ENCODE peak calls at places on chromosomes 13 and 19, in seven cellular contexts. One of them, this sample, is unnamed.

GRCh38 chr13:75299206-75299605 is 182.8 kb downstream of the TBC1D4 start:
- DNase-seq in astrocyte: no peak
- DNase-seq in AG04449: no peak
- DNase-seq in endodermal cell: peak
- DNase-seq in astrocyte of the spinal cord: no peak
- DNase-seq in endothelial cell: no peak
- DNase-seq in AG09309: no peak
- DNase-seq in this sample: no peak

GRCh38 chr13:81929988-81930387 is 1589.1 kb upstream of the SPRY2 start:
- DNase-seq in astrocyte: no peak
- DNase-seq in AG04449: no peak
- DNase-seq in endodermal cell: peak
- DNase-seq in astrocyte of the spinal cord: peak
- DNase-seq in endothelial cell: no peak
- DNase-seq in AG09309: no peak
- DNase-seq in this sample: no peak

GRCh38 chr13:45269204-45269603 is 68.4 kb upstream of the KCTD4 start:
- DNase-seq in astrocyte: peak
- DNase-seq in AG04449: no peak
- DNase-seq in endodermal cell: no peak
- DNase-seq in astrocyte of the spinal cord: peak
- DNase-seq in endothelial cell: no peak
- DNase-seq in AG09309: no peak
- DNase-seq in this sample: no peak

GRCh38 chr13:27728271-27728670 is 64.0 kb upstream of the GSX1 start:
- DNase-seq in astrocyte: no peak
- DNase-seq in AG04449: no peak
- DNase-seq in endodermal cell: peak
- DNase-seq in astrocyte of the spinal cord: no peak
- DNase-seq in endothelial cell: peak
- DNase-seq in AG09309: no peak
- DNase-seq in this sample: no peak

GRCh38 chr19:42479736-42480135 is 37.0 kb upstream of the CXCL17 start:
- DNase-seq in astrocyte: no peak
- DNase-seq in AG04449: no peak
- DNase-seq in endodermal cell: peak
- DNase-seq in astrocyte of the spinal cord: no peak
- DNase-seq in endothelial cell: no peak
- DNase-seq in AG09309: no peak
- DNase-seq in this sample: no peak

GRCh38 chr19:29682236-29682895 is 17.1 kb downstream of the PLEKHF1 start:
- DNase-seq in astrocyte: no peak
- DNase-seq in AG04449: no peak
- DNase-seq in endodermal cell: no peak
- DNase-seq in astrocyte of the spinal cord: no peak
- DNase-seq in endothelial cell: no peak
- DNase-seq in AG09309: no peak
- DNase-seq in this sample: no peak

GRCh38 chr19:4051175-4052101 is 15.3 kb downstream of the ZBTB7A start:
- DNase-seq in astrocyte: peak
- DNase-seq in AG04449: no peak
- DNase-seq in endodermal cell: no peak
- DNase-seq in astrocyte of the spinal cord: no peak
- DNase-seq in endothelial cell: no peak
- DNase-seq in AG09309: no peak
- DNase-seq in this sample: peak

GRCh38 chr19:38422405-38422804 is 3.6 kb downstream of the RASGRP4 start:
- DNase-seq in astrocyte: no peak
- DNase-seq in AG04449: no peak
- DNase-seq in endodermal cell: no peak
- DNase-seq in astrocyte of the spinal cord: no peak
- DNase-seq in endothelial cell: no peak
- DNase-seq in AG09309: no peak
- DNase-seq in this sample: no peak

GRCh38 chr19:17086129-17086528 is 10.6 kb downstream of the MYO9B start:
- DNase-seq in astrocyte: no peak
- DNase-seq in AG04449: no peak
- DNase-seq in endodermal cell: no peak
- DNase-seq in astrocyte of the spinal cord: no peak
- DNase-seq in endothelial cell: no peak
- DNase-seq in AG09309: no peak
- DNase-seq in this sample: no peak

GRCh38 chr19:1579222-1579621 is 11.1 kb upstream of the MEX3D start:
- DNase-seq in astrocyte: no peak
- DNase-seq in AG04449: no peak
- DNase-seq in endodermal cell: no peak
- DNase-seq in astrocyte of the spinal cord: no peak
- DNase-seq in endothelial cell: no peak
- DNase-seq in AG09309: no peak
- DNase-seq in this sample: no peak

GRCh38 chr13:83980322-83980721 is 98.0 kb upstream of the SLITRK1 start:
- DNase-seq in astrocyte: no peak
- DNase-seq in AG04449: no peak
- DNase-seq in endodermal cell: no peak
- DNase-seq in astrocyte of the spinal cord: peak
- DNase-seq in endothelial cell: no peak
- DNase-seq in AG09309: no peak
- DNase-seq in this sample: no peak

GRCh38 chr19:16571689-16572331 is 405 bp downstream of the SLC35E1 start:
- DNase-seq in astrocyte: no peak
- DNase-seq in AG04449: no peak
- DNase-seq in endodermal cell: no peak
- DNase-seq in astrocyte of the spinal cord: no peak
- DNase-seq in endothelial cell: peak
- DNase-seq in AG09309: no peak
- DNase-seq in this sample: no peak

GRCh38 chr13:68540244-68540643 is 1310.1 kb upstream of the PCDH9 start:
- DNase-seq in astrocyte: no peak
- DNase-seq in AG04449: no peak
- DNase-seq in endodermal cell: no peak
- DNase-seq in astrocyte of the spinal cord: no peak
- DNase-seq in endothelial cell: no peak
- DNase-seq in AG09309: no peak
- DNase-seq in this sample: no peak

GRCh38 chr19:19649580-19649995 is 6.1 kb upstream of the GMIP start:
- DNase-seq in astrocyte: no peak
- DNase-seq in AG04449: no peak
- DNase-seq in endodermal cell: no peak
- DNase-seq in astrocyte of the spinal cord: no peak
- DNase-seq in endothelial cell: no peak
- DNase-seq in AG09309: no peak
- DNase-seq in this sample: no peak

GRCh38 chr19:31054430-31054829 is 294.8 kb downstream of the TSHZ3 start:
- DNase-seq in astrocyte: peak
- DNase-seq in AG04449: peak
- DNase-seq in endodermal cell: peak
- DNase-seq in astrocyte of the spinal cord: peak
- DNase-seq in endothelial cell: peak
- DNase-seq in AG09309: peak
- DNase-seq in this sample: no peak

GRCh38 chr19:14149509-14149994 is 13.2 kb upstream of the ASF1B start:
- DNase-seq in astrocyte: no peak
- DNase-seq in AG04449: no peak
- DNase-seq in endodermal cell: no peak
- DNase-seq in astrocyte of the spinal cord: peak
- DNase-seq in endothelial cell: no peak
- DNase-seq in AG09309: no peak
- DNase-seq in this sample: no peak

GRCh38 chr19:8141726-8142524 is 7.5 kb downstream of the FBN3 start:
- DNase-seq in astrocyte: no peak
- DNase-seq in AG04449: no peak
- DNase-seq in endodermal cell: no peak
- DNase-seq in astrocyte of the spinal cord: no peak
- DNase-seq in endothelial cell: no peak
- DNase-seq in AG09309: no peak
- DNase-seq in this sample: no peak

GRCh38 chr19:19549804-19550453 is 11.9 kb downstream of the CILP2 start:
- DNase-seq in astrocyte: no peak
- DNase-seq in AG04449: no peak
- DNase-seq in endodermal cell: no peak
- DNase-seq in astrocyte of the spinal cord: no peak
- DNase-seq in endothelial cell: no peak
- DNase-seq in AG09309: no peak
- DNase-seq in this sample: no peak

GRCh38 chr19:19423322-19423721 is 17.8 kb downstream of the GATAD2A start:
- DNase-seq in astrocyte: peak
- DNase-seq in AG04449: no peak
- DNase-seq in endodermal cell: no peak
- DNase-seq in astrocyte of the spinal cord: no peak
- DNase-seq in endothelial cell: no peak
- DNase-seq in AG09309: no peak
- DNase-seq in this sample: no peak

GRCh38 chr19:33438016-33438671 is 64.6 kb downstream of the CEBPG start:
- DNase-seq in astrocyte: peak
- DNase-seq in AG04449: no peak
- DNase-seq in endodermal cell: no peak
- DNase-seq in astrocyte of the spinal cord: peak
- DNase-seq in endothelial cell: peak
- DNase-seq in AG09309: no peak
- DNase-seq in this sample: no peak

GRCh38 chr19:54389556-54389955 is 24.8 kb upstream of the LAIR1 start:
- DNase-seq in astrocyte: no peak
- DNase-seq in AG04449: no peak
- DNase-seq in endodermal cell: no peak
- DNase-seq in astrocyte of the spinal cord: no peak
- DNase-seq in endothelial cell: no peak
- DNase-seq in AG09309: no peak
- DNase-seq in this sample: no peak

GRCh38 chr13:30266751-30267150 is 40.6 kb downstream of the KATNAL1 start:
- DNase-seq in astrocyte: peak
- DNase-seq in AG04449: no peak
- DNase-seq in endodermal cell: no peak
- DNase-seq in astrocyte of the spinal cord: no peak
- DNase-seq in endothelial cell: no peak
- DNase-seq in AG09309: no peak
- DNase-seq in this sample: no peak

GRCh38 chr19:10420444-10421239 is at the start of gene PDE4A:
- DNase-seq in astrocyte: no peak
- DNase-seq in AG04449: no peak
- DNase-seq in endodermal cell: peak
- DNase-seq in astrocyte of the spinal cord: no peak
- DNase-seq in endothelial cell: peak
- DNase-seq in AG09309: no peak
- DNase-seq in this sample: no peak
- TF ChIP-seq CTCF in astrocyte: no peak
- TF ChIP-seq CTCF in AG04449: peak
- TF ChIP-seq CTCF in endodermal cell: peak
- TF ChIP-seq CTCF in astrocyte of the spinal cord: peak
- TF ChIP-seq CTCF in endothelial cell: peak
- TF ChIP-seq CTCF in AG09309: peak
- TF ChIP-seq CTCF in this sample: peak

GRCh38 chr13:94640676-94641075 is 39.0 kb downstream of the GPR180 start:
- DNase-seq in astrocyte: peak
- DNase-seq in AG04449: no peak
- DNase-seq in endodermal cell: no peak
- DNase-seq in astrocyte of the spinal cord: peak
- DNase-seq in endothelial cell: no peak
- DNase-seq in AG09309: no peak
- DNase-seq in this sample: no peak
- TF ChIP-seq CTCF in astrocyte: no peak
- TF ChIP-seq CTCF in AG04449: no peak
- TF ChIP-seq CTCF in endodermal cell: no peak
- TF ChIP-seq CTCF in astrocyte of the spinal cord: no peak
- TF ChIP-seq CTCF in endothelial cell: no peak
- TF ChIP-seq CTCF in AG09309: no peak
- TF ChIP-seq CTCF in this sample: no peak

DNA sequence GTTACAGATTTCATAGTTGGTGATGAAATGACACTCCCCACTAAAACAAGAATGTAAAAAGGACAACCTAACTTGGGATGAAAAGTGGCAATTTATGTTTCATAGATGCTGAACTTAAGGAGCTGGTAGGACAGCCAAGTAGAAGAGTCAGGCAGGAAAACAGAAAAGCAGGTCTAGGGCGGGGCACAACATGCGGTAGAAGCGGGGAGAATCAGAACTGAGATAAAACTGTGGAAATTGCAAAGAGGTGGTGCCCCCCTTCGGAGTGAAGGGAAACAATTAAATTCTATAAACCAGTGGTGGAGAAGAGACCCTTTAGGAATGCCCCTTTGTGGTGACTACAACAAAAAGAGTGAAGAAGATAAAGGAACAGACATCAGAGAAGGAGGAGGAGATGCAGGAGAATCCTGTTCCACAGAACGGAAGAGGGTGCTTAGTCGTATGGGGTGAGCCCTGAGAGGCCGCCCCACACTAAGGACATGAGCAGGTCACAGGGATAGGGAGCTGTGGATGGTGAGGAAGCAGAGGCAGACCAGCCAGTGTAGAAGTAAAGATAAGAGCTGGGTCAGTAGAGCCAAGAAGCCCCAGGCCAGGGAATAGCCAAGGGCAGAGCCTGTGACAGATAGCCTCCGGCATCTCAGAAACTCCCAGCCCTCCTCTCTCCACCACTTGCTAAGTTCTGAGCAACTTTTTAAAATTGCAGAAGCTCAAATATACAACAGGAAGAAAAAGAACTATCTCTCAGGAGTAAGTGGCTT is 100.3 kb upstream of the DOCK9 start:
- DNase-seq in astrocyte: no peak
- DNase-seq in AG04449: no peak
- DNase-seq in endodermal cell: no peak
- DNase-seq in astrocyte of the spinal cord: no peak
- DNase-seq in endothelial cell: no peak
- DNase-seq in AG09309: no peak
- DNase-seq in this sample: no peak
- TF ChIP-seq CTCF in astrocyte: no peak
- TF ChIP-seq CTCF in AG04449: no peak
- TF ChIP-seq CTCF in endodermal cell: no peak
- TF ChIP-seq CTCF in astrocyte of the spinal cord: no peak
- TF ChIP-seq CTCF in endothelial cell: no peak
- TF ChIP-seq CTCF in AG09309: no peak
- TF ChIP-seq CTCF in this sample: no peak

DNA sequence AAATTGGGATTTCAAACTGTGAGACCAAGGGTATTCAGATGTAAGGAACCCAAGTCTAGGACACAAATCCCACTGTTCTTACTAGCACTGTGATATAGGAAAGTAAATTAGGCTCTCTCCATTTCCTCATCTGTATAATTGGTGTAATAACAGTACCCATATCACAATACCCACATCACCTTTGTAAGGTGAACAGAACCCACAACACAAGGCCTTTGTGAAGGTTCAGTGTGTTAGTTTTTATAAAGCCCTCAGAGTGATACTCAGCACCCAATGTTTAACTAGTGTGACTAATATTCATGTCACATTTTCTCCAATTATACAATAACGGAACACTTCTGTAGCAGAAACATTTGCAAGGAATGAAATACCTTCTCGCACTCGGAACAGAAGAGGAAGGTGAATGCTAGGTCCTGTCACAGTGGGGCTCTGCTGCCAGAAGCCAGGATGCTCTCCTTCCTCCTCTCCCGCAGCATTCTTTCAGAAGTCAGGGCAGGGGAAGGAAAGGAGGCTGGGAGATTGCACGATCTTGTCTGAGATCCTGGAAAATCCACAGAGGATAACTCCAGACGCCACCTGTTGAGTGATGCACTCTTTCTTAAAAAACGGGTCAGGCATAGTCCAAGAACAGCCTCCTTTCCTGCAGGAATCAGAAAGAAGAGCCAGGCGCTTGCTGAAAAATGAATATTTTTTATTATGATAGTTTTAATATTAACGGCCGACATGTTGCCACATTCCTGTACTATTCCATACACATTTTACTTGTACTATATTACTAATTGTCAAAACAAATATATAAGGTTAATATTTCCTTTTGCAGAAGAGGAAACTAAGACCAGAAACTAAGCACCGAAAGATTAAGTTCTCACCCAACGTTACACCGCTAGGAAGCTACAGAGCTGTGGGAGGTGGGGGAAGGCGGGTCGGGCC is 762 bp downstream of the ZNF45 start:
- DNase-seq in astrocyte: peak
- DNase-seq in AG04449: no peak
- DNase-seq in endodermal cell: no peak
- DNase-seq in astrocyte of the spinal cord: no peak
- DNase-seq in endothelial cell: peak
- DNase-seq in AG09309: no peak
- DNase-seq in this sample: no peak
- TF ChIP-seq CTCF in astrocyte: no peak
- TF ChIP-seq CTCF in AG04449: peak
- TF ChIP-seq CTCF in endodermal cell: peak
- TF ChIP-seq CTCF in astrocyte of the spinal cord: no peak
- TF ChIP-seq CTCF in endothelial cell: no peak
- TF ChIP-seq CTCF in AG09309: no peak
- TF ChIP-seq CTCF in this sample: no peak